ENCODE peak calls at places on chromosome 20, in five cellular contexts. I is IMR-90, W is ovary, Q is right lobe of liver, V is A549. J is an unnamed sample.

GRCh38 chr20:3013771-3014170 is 29.7 kb upstream of the GNRH2 start:
- DNase-seq in V (no peak), W (no peak), Q (no peak), I (no peak), J (no peak)

GRCh38 chr20:7301807-7302206 is 534.3 kb downstream of the BMP2 start:
- DNase-seq in V (no peak), I (no peak), Q (no peak), W (no peak), J (no peak)

GRCh38 chr20:31691646-31692275 is 30.9 kb downstream of the BCL2L1 start:
- DNase-seq in V (no peak), Q (no peak), I (peak), W (no peak), J (no peak)

GRCh38 chr20:59560588-59561227 is 43.6 kb upstream of the PHACTR3 start:
- DNase-seq in W (no peak), I (peak), V (peak), Q (no peak), J (no peak)

GRCh38 chr20:41833739-41834138 is 215.6 kb upstream of the CHD6 start:
- DNase-seq in V (no peak), Q (no peak), W (no peak), I (no peak), J (no peak)

GRCh38 chr20:11740975-11741374 is 176.7 kb upstream of the BTBD3 start:
- DNase-seq in V (no peak), Q (no peak), I (no peak), W (no peak), J (no peak)

GRCh38 chr20:62458256-62459251 is 17.2 kb downstream of the GATA5 start:
- DNase-seq in Q (no peak), V (no peak), I (no peak), W (no peak), J (no peak)

GRCh38 chr20:3161316-3162079 is 1.8 kb upstream of the FASTKD5 start:
- DNase-seq in V (no peak), I (no peak), W (no peak), Q (no peak), J (no peak)

GRCh38 chr20:46746972-46747371 is 37.5 kb downstream of the SLC2A10 start:
- DNase-seq in I (peak), W (no peak), Q (no peak), V (no peak), J (no peak)

DNA sequence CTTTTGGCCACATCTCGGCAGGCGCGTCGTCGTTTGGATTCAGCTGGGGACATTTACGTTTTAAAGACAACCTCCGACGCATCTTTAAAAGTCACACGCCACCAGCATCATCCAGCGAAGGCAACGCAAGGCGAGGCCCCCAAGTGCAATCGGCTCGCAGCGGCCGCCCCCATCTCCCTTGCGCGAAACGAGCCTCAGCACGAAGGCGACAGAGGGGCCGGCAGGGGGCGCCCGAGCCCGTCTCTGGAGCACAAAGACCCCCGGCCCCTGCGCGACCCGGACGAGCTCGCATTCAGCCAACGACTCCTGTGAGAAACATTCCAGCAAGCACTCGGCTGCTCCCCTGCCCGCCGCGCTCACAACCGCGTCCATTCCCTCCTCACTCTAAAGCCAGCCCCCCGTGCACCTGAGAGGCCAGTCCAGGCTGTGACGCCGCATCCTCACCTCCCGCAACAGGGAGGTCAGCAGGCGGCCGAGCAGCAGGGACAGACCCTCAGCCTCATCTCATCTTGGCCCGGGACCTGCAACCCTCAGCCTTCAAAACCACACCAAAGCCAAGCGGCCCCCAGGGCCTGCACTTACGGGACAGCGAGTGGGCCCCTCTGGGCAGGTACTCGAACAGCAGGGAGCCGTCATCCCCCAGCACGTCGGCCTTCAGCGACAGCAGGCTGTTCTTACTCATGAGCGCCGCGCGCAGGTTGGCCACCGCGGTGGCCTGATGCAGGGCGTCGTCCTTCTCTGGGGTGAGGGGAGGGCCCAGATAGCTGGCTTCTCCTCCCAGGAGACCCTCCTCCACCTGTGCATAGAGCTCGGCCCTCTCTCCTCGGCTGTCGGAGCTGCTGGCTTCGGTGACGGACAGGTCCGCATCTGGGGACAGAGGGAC is 35.8 kb downstream of the SLC2A4RG start:
- DNase-seq in W (peak), I (peak), Q (no peak), V (no peak), J (peak)
- TF ChIP-seq CTCF in W (peak), I (peak), Q (peak), V (peak), J (peak)

DNA sequence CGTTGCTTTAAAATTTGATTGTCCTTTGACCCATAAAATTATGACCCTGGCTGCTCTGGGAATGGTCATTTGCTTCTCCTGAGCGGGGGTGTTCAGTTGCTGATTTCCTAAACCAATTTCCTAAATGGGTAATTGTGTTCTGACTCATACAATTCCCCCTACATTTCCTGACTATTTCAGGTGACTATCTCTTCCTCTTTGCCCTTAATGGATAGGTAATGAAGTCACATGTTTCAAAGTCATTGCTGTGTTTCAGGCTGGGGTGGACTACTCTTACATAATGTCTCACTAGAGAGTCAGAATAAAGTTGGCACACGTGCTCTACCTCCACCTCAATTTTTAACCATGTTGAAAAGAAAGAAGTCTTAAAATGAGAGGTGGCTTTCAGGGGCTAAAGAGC is 109.8 kb downstream of the DOK5 start:
- DNase-seq in Q (no peak), I (no peak), V (no peak), W (no peak), J (no peak)
- H3K4me3 ChIP-seq in Q (no peak), I (no peak), V (no peak), W (no peak), J (no peak)

DNA sequence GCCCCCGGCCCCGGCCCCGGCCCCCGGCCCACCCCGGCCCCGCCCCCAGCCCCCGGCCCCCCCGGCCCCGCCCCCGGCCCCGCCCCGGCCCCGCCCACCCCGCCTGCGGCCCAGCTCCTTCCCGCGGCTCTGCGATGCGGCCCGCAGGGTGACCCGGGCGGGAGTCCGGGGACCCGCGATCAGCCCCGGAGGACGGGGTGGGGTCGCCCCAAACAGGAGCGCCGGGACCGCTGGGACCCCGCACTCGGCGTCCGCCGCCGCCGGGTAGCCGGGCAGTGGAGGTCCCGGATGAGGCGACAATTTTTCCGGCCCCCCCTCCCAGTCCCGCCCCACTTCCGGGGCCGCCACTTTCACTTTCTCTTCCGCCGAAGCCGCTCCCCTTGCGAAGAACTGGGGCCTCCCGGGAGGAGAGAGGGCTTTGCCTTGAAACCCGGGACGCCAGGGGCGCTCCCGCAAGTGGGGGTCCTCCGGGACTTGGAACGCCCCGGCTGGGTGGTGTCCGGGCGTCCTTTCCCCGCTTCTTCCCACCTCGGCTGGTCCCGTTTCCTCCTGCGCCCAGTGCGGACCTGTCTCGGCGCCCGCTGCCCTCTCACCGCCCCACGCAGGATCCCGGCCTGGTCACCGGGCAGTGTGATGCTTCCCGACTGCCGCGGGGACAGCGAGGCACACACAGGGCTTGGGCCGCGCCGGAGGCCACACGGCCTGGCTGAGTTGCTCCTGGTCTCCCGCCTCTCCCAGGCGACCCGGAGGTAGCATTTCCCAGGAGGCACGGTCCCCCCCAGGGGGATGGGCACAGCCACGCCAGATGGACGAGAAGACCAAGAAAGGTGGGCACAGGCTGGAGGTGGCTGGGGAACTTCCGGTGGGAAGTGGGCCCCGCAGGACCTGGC is at the start of gene RBCK1:
- DNase-seq in V (peak), W (peak), I (peak), Q (peak), J (peak)
- TF ChIP-seq POLR2A in V (peak), W (peak), I (peak), Q (peak), J (peak)

GRCh38 chr20:45459606-45460005 is 9.9 kb upstream of the WFDC2 start:
- DNase-seq in V (peak), W (no peak), I (peak), Q (no peak), J (no peak)
- TF ChIP-seq CTCF in V (no peak), W (no peak), I (no peak), Q (no peak), J (no peak)

GRCh38 chr20:50188287-50188688 is 2.3 kb upstream of the CEBPB start:
- DNase-seq in I (no peak), Q (no peak), W (no peak), V (no peak), J (no peak)

GRCh38 chr20:50190251-50191064 is at the start of gene CEBPB:
- DNase-seq in Q (peak), I (peak), W (peak), V (peak), J (peak)

GRCh38 chr20:50188879-50189680 is 1.6 kb upstream of the CEBPB start:
- DNase-seq in I (no peak), V (no peak), Q (peak), W (peak), J (no peak)

GRCh38 chr20:50191065-50191565 is 485 bp downstream of the CEBPB start:
- DNase-seq in W (no peak), Q (peak), I (no peak), V (no peak), J (no peak)

GRCh38 chr20:50189681-50190250 is 864 bp upstream of the CEBPB start:
- DNase-seq in Q (peak), W (peak), V (no peak), I (no peak), J (peak)
- H3K4me3 ChIP-seq in Q (peak), W (peak), V (peak), I (no peak), J (peak)

GRCh38 chr20:61426361-61426760 is 174.3 kb downstream of the CDH4 start:
- DNase-seq in V (no peak), Q (no peak), I (no peak), W (no peak), J (no peak)
- TF ChIP-seq POLR2A in V (no peak), Q (no peak), I (no peak), W (no peak), J (no peak)

GRCh38 chr20:53381568-53382262 is 211.9 kb downstream of the ZNF217 start:
- DNase-seq in I (no peak), W (no peak), Q (no peak), V (no peak), J (no peak)
- TF ChIP-seq CTCF in I (no peak), W (no peak), Q (no peak), V (no peak), J (no peak)

GRCh38 chr20:57710841-57711240 is 1.0 kb upstream of the PMEPA1 start:
- DNase-seq in V (no peak), Q (no peak), W (no peak), I (no peak), J (no peak)
- H3K4me3 ChIP-seq in V (peak), Q (peak), W (peak), I (peak), J (peak)